ENCODE peak calls at places on chromosomes 11 and 22, in four cellular contexts. Y, Z, F and N are unnamed samples.
A peak's percentile ranks its signal among the peaks of the same experiment; 100 is the strongest.

GRCh38 chr11:103892603-103893002 is 143.8 kb upstream of the DDI1 start:
- DNase-seq in Y (no peak), Z (no peak), F (no peak), N (no peak)

GRCh38 chr22:41471606-41472005 is 2.7 kb downstream of the ACO2 start:
- DNase-seq in F (no peak), Y (no peak), Z (no peak), N (no peak)

GRCh38 chr11:66845876-66846212 is 2.6 kb downstream of the RCE1 start:
- DNase-seq in F (no peak), Y (no peak), Z (peak; percentile 11), N (no peak)

GRCh38 chr22:23166841-23167610 is 13.3 kb upstream of the BCR start:
- DNase-seq in Y (no peak), F (no peak), Z (no peak), N (no peak)

GRCh38 chr11:121291896-121292502 is 572 bp upstream of the SC5D start:
- DNase-seq in Z (peak; percentile 3), F (no peak), Y (no peak), N (no peak)

GRCh38 chr11:66221726-66222236 is 46.7 kb upstream of the RAB1B start:
- DNase-seq in F (no peak), Y (no peak), Z (no peak), N (no peak)

GRCh38 chr11:121563900-121564822 is 111.4 kb upstream of the SORL1-AS1 start:
- DNase-seq in Z (no peak), Y (no peak), F (peak; percentile 50), N (no peak)

GRCh38 chr11:112516261-112516660 is 255.6 kb upstream of the PLET1 start:
- DNase-seq in F (no peak), Y (no peak), Z (no peak), N (no peak)

GRCh38 chr11:2099523-2100316 is 39.5 kb downstream of the IGF2 start:
- DNase-seq in Z (peak; percentile 85), Y (no peak), F (no peak), N (no peak)

GRCh38 chr11:134761361-134761760 is 349.3 kb upstream of the B3GAT1 start:
- DNase-seq in Y (no peak), Z (no peak), F (no peak), N (no peak)

GRCh38 chr11:122656073-122656630 is 630 bp downstream of the UBASH3B start:
- DNase-seq in Y (peak; percentile 56), Z (peak; percentile 87), F (no peak), N (peak; percentile 29)
- TF ChIP-seq FOXJ3 in Y (no peak), Z (no peak), F (no peak), N (no peak)

GRCh38 chr22:28498044-28498443 is 181.6 kb downstream of the TTC28 start:
- DNase-seq in Y (no peak), F (no peak), Z (no peak), N (no peak)

GRCh38 chr22:28500005-28500404 is 179.6 kb downstream of the TTC28 start:
- DNase-seq in F (no peak), Z (no peak), Y (no peak), N (no peak)

GRCh38 chr22:28497188-28497587 is 182.5 kb downstream of the TTC28 start:
- DNase-seq in Z (no peak), Y (no peak), F (no peak), N (no peak)
- TF ChIP-seq FOXJ3 in Z (no peak), Y (no peak), F (no peak), N (no peak)

GRCh38 chr11:130636672-130637463 is 188.4 kb downstream of the ADAMTS15 start:
- DNase-seq in Z (no peak), F (peak; percentile 60), Y (no peak), N (no peak)
- TF ChIP-seq FOXJ3 in Z (no peak), F (no peak), Y (no peak), N (no peak)

GRCh38 chr11:109972939-109973338 is 120.3 kb upstream of the ZC3H12C start:
- DNase-seq in Z (no peak), F (no peak), Y (no peak), N (no peak)

GRCh38 chr11:109971184-109971523 is 122.0 kb upstream of the ZC3H12C start:
- DNase-seq in Y (no peak), Z (no peak), F (no peak), N (no peak)

GRCh38 chr11:109972181-109972715 is 120.9 kb upstream of the ZC3H12C start:
- DNase-seq in Z (no peak), F (no peak), Y (no peak), N (no peak)

GRCh38 chr11:109968781-109969180 is 124.4 kb upstream of the ZC3H12C start:
- DNase-seq in Y (no peak), Z (no peak), F (no peak), N (peak; percentile 21)

DNA sequence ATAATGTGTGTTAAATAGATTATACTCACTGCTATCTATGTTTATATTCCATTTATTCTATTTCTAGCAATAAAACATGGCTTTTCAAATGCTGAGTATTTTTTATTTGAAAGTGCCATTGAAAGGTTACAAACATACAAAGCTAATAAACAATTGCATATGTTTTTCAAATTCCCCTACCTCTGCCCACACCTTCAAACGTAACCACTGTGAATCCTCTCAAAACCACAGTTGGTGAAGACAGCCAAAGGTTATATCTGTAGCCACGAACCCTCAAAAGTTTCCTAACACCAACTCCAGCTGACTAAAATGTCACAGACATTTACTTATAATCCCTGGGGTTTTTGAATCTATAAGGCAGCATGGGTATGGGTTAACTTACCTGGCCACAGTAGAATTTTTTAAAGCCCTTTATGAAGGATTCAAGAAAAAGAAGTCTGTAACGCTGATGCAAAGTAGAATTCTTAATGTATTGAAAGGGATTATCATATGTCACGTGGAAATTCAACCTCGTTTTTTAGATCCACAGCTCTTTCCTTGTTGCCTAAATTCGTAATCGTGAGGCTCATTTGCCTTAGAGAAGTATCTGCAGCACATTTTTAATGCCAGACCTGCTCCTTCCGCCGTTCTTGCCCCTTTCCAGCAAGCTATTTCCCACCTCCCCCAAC is 122.5 kb upstream of the ZC3H12C start:
- DNase-seq in F (no peak), Y (no peak), Z (no peak), N (no peak)
- TF ChIP-seq FOXJ3 in F (no peak), Y (no peak), Z (no peak), N (no peak)

DNA sequence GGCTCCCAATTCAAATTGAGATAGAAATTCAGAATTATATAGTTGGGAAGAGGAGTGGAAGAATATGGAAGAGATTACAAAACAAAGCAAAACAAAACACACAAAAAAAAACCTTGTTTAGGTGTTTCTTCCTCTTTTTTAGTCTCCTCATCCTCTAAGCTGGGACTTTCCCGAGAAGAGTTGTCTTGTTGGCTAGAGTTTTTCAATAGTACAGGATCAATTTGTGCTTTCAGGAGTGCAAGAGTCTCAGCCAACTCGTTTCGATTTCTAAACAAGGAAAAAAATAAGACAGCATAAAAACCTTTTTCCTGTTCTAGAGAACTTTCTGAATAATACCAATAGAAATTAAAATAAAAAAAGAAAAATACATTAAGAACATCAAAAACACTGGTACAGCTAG is 87.8 kb upstream of the CLNS1A start:
- DNase-seq in F (no peak), Y (no peak), Z (no peak), N (no peak)
- TF ChIP-seq FOXJ3 in F (no peak), Y (no peak), Z (no peak), N (no peak)

DNA sequence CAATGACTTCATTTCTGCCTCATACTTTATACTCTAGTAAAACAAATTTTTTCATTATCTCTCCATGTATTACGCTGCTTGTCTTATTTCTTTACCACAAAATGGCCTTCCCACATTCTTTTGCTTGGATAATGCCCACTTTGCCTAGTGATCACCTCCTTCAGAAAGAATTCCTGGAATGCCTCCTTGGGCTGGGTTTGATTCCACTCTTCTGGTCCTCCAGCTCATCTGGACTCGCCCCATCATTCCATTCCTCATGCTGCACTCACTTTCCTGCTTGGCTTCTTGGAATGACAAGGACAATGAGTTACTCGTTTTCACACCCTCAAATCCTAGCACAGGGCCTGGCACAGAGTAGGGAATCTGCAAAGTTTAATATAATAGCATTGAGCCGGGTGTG is 475.1 kb upstream of the LARGE1 start:
- DNase-seq in Y (no peak), F (no peak), Z (no peak), N (no peak)
- TF ChIP-seq FOXJ3 in Y (no peak), F (no peak), Z (no peak), N (no peak)